ENCODE peak calls at places on chromosomes 5 and 9, in seven cellular contexts. E is IMR-90, X is HCT116, Y is HepG2, Z is A549, D is K562, B is GM12878. R is an unnamed sample.

GRCh38 chr5:52804978-52805377 is 17.3 kb downstream of the ITGA1 start:
- DNase-seq in E (no peak), X (no peak), Y (no peak), Z (no peak), D (no peak), B (no peak), R (no peak)

GRCh38 chr9:93252781-93253530 is 69.0 kb downstream of the WNK2 start:
- DNase-seq in E (no peak), X (no peak), Y (no peak), Z (no peak), D (no peak), B (no peak), R (no peak)

GRCh38 chr9:110130791-110131416 is 77.1 kb downstream of the C9orf152 start:
- DNase-seq in E (no peak), X (no peak), Y (no peak), Z (no peak), D (no peak), B (no peak), R (no peak)

GRCh38 chr5:132011561-132012384 is at the start of gene ACSL6:
- DNase-seq in E (no peak), X (no peak), Y (no peak), Z (no peak), D (peak; percentile 83), B (no peak), R (peak; percentile 75)

GRCh38 chr5:135822959-135823358 is 11.5 kb upstream of the SLC25A48 start:
- DNase-seq in E (no peak), X (no peak), Y (no peak), Z (no peak), D (no peak), B (no peak), R (no peak)

GRCh38 chr9:112041536-112042243 is 133.4 kb downstream of the SUSD1 start:
- DNase-seq in E (peak; percentile 100), X (peak; percentile 81), Y (peak; percentile 21), Z (peak; percentile 91), D (no peak), B (no peak), R (peak; percentile 87)

GRCh38 chr5:95631265-95631957 is 11.5 kb downstream of the GPR150 start:
- DNase-seq in E (peak; percentile 89), X (no peak), Y (no peak), Z (no peak), D (no peak), B (no peak), R (no peak)

GRCh38 chr9:98080346-98080745 is 23.8 kb downstream of the NANS start:
- DNase-seq in E (peak; percentile 52), X (no peak), Y (no peak), Z (no peak), D (no peak), B (no peak), R (no peak)

GRCh38 chr9:96868709-96869108 is 14.4 kb upstream of the ZNF782 start:
- DNase-seq in E (no peak), X (no peak), Y (no peak), Z (no peak), D (no peak), B (no peak), R (no peak)

GRCh38 chr9:16825364-16825763 is 45.1 kb downstream of the BNC2 start:
- DNase-seq in E (peak; percentile 73), X (no peak), Y (no peak), Z (no peak), D (no peak), B (no peak), R (no peak)

GRCh38 chr5:134917070-134917831 is 12.3 kb downstream of the PCBD2 start:
- DNase-seq in E (no peak), X (no peak), Y (peak; percentile 18), Z (no peak), D (peak; percentile 29), B (no peak), R (peak; percentile 67)

GRCh38 chr5:171984748-171985419 is 21.6 kb downstream of the FBXW11 start:
- DNase-seq in E (peak; percentile 98), X (no peak), Y (no peak), Z (no peak), D (no peak), B (no peak), R (no peak)

GRCh38 chr5:108481355-108481931 is 99.5 kb upstream of the FBXL17 start:
- DNase-seq in E (peak; percentile 42), X (peak; percentile 26), Y (peak; percentile 20), Z (peak; percentile 37), D (peak; percentile 10), B (peak; percentile 30), R (peak; percentile 5)

GRCh38 chr5:65742565-65743231 is 20.7 kb downstream of the NLN start:
- DNase-seq in E (peak; percentile 91), X (peak; percentile 45), Y (peak; percentile 40), Z (peak; percentile 60), D (peak; percentile 34), B (peak; percentile 21), R (no peak)

GRCh38 chr9:137339606-137340462 is 37.8 kb upstream of the NRARP start:
- DNase-seq in E (peak; percentile 34), X (no peak), Y (no peak), Z (no peak), D (no peak), B (no peak), R (no peak)

GRCh38 chr9:1837453-1838084 is 177.6 kb upstream of the SMARCA2 start:
- DNase-seq in E (peak; percentile 1), X (no peak), Y (peak; percentile 61), Z (peak; percentile 49), D (peak; percentile 33), B (peak; percentile 45), R (peak; percentile 46)

GRCh38 chr5:110824936-110825441 is 86.2 kb downstream of the SLC25A46 start:
- DNase-seq in E (no peak), X (no peak), Y (no peak), Z (no peak), D (no peak), B (no peak), R (no peak)

GRCh38 chr9:36150529-36151305 is 14.2 kb downstream of the GLIPR2 start:
- DNase-seq in E (peak; percentile 54), X (no peak), Y (peak; percentile 29), Z (no peak), D (no peak), B (no peak), R (no peak)

GRCh38 chr5:141439411-141440141 is 9.3 kb downstream of the PCDHGA12 start:
- DNase-seq in E (no peak), X (no peak), Y (no peak), Z (no peak), D (no peak), B (no peak), R (no peak)

GRCh38 chr5:854966-855743 is 4.4 kb upstream of the ZDHHC11 start:
- DNase-seq in E (no peak), X (no peak), Y (no peak), Z (no peak), D (no peak), B (no peak), R (no peak)

GRCh38 chr9:127482662-127483061 is 31.4 kb downstream of the LRSAM1 start:
- DNase-seq in E (no peak), X (no peak), Y (no peak), Z (no peak), D (no peak), B (no peak), R (no peak)
- TF ChIP-seq CEBPB in E (no peak), X (no peak), Y (no peak), Z (no peak), D (no peak), B (no peak), R (no peak)

GRCh38 chr9:128504485-128505413 is at the start of gene GLE1:
- DNase-seq in E (peak; percentile 86), X (peak; percentile 83), Y (peak; percentile 82), Z (peak; percentile 94), D (peak; percentile 99), B (peak; percentile 82), R (peak; percentile 99)
- TF ChIP-seq POLR2A in E (peak; percentile 75), X (peak; percentile 94), Y (peak; percentile 94), Z (peak; percentile 91), D (peak; percentile 90), B (peak; percentile 87), R (no peak)

GRCh38 chr5:84273517-84273883 is 111.2 kb downstream of the EDIL3 start:
- DNase-seq in E (no peak), X (no peak), Y (no peak), Z (no peak), D (no peak), B (no peak), R (no peak)

GRCh38 chr5:84272776-84273516 is 111.7 kb downstream of the EDIL3 start:
- DNase-seq in E (no peak), X (no peak), Y (no peak), Z (no peak), D (no peak), B (no peak), R (no peak)

GRCh38 chr5:84275609-84276008 is 109.1 kb downstream of the EDIL3 start:
- DNase-seq in E (no peak), X (no peak), Y (no peak), Z (no peak), D (no peak), B (no peak), R (no peak)

GRCh38 chr5:84274585-84275468 is 109.9 kb downstream of the EDIL3 start:
- DNase-seq in E (peak; percentile 28), X (peak; percentile 26), Y (peak; percentile 9), Z (peak; percentile 38), D (no peak), B (no peak), R (peak; percentile 64)
- TF ChIP-seq CEBPB in E (no peak), X (no peak), Y (no peak), Z (no peak), D (no peak), B (no peak), R (no peak)

GRCh38 chr5:181260720-181261319 is at the start of gene TRIM52:
- DNase-seq in E (peak; percentile 87), X (peak; percentile 89), Y (peak; percentile 91), Z (peak; percentile 93), D (peak; percentile 77), B (peak; percentile 77), R (peak; percentile 83)
- TF ChIP-seq POLR2A in E (peak; percentile 77), X (peak; percentile 64), Y (peak; percentile 99), Z (peak; percentile 96), D (peak; percentile 76), B (peak; percentile 99), R (no peak)

GRCh38 chr5:149654282-149654681 is 73.0 kb downstream of the ARHGEF37 start:
- DNase-seq in E (no peak), X (no peak), Y (no peak), Z (no peak), D (no peak), B (no peak), R (no peak)

GRCh38 chr5:149654893-149655505 is 73.7 kb downstream of the ARHGEF37 start:
- DNase-seq in E (no peak), X (no peak), Y (no peak), Z (no peak), D (no peak), B (no peak), R (no peak)

GRCh38 chr5:149652697-149653096 is 71.4 kb downstream of the ARHGEF37 start:
- DNase-seq in E (no peak), X (no peak), Y (no peak), Z (no peak), D (no peak), B (no peak), R (no peak)

GRCh38 chr5:149647334-149647733 is 66.0 kb downstream of the ARHGEF37 start:
- DNase-seq in E (no peak), X (no peak), Y (no peak), Z (no peak), D (no peak), B (no peak), R (no peak)

DNA sequence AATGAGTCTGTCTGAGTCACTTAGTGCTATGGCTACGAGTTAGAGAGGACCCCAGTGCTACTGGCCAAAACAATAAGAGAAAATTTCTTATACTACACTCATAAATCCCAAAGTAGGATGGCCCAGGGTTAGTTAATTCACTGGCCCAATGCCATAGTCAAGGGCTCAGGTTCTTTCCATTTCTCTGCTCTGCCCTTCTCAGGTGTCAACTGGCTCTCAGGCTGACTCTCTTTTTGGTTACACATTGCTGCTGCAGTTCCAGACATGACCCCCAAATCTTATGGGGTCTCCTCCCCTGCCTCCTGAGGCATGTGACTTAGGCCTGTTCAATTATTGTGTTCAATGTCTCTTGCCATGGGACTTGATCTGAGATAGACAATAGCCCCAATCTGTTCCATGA is 70.4 kb downstream of the ARHGEF37 start:
- DNase-seq in E (no peak), X (no peak), Y (no peak), Z (no peak), D (no peak), B (no peak), R (no peak)
- TF ChIP-seq CEBPB in E (no peak), X (no peak), Y (no peak), Z (no peak), D (no peak), B (no peak), R (no peak)